ENCODE peak calls at places on chromosomes 2 and 18, in eight cellular contexts. One of them, this sample, is unnamed.

GRCh38 chr2:240999001-240999791 is 778 bp downstream of the SNED1 start:
- DNase-seq in neural crest cell: no peak
- DNase-seq in foreskin fibroblast: no peak
- DNase-seq in lung: peak
- DNase-seq in thyroid gland: peak
- DNase-seq in AG04449: no peak
- DNase-seq in psoas muscle: peak
- DNase-seq in GM12865: no peak
- DNase-seq in this sample: no peak

GRCh38 chr18:38362286-38362792 is 796.7 kb upstream of the CELF4 start:
- DNase-seq in neural crest cell: no peak
- DNase-seq in GM12865: no peak
- DNase-seq in psoas muscle: no peak
- DNase-seq in lung: no peak
- DNase-seq in thyroid gland: no peak
- DNase-seq in AG04449: no peak
- DNase-seq in foreskin fibroblast: no peak
- DNase-seq in this sample: no peak

GRCh38 chr18:24176727-24177416 is 38.0 kb downstream of the CABYR start:
- DNase-seq in neural crest cell: peak
- DNase-seq in foreskin fibroblast: peak
- DNase-seq in GM12865: peak
- DNase-seq in psoas muscle: peak
- DNase-seq in lung: peak
- DNase-seq in thyroid gland: peak
- DNase-seq in AG04449: no peak
- DNase-seq in this sample: peak

GRCh38 chr2:162490052-162490717 is 146.3 kb downstream of the GCA start:
- DNase-seq in lung: no peak
- DNase-seq in AG04449: no peak
- DNase-seq in thyroid gland: no peak
- DNase-seq in neural crest cell: no peak
- DNase-seq in foreskin fibroblast: no peak
- DNase-seq in GM12865: peak
- DNase-seq in psoas muscle: no peak
- DNase-seq in this sample: no peak

GRCh38 chr2:152826880-152827279 is 108.5 kb downstream of the ARL6IP6 start:
- DNase-seq in thyroid gland: no peak
- DNase-seq in neural crest cell: no peak
- DNase-seq in AG04449: no peak
- DNase-seq in foreskin fibroblast: no peak
- DNase-seq in GM12865: no peak
- DNase-seq in lung: no peak
- DNase-seq in psoas muscle: no peak
- DNase-seq in this sample: no peak

GRCh38 chr2:171389325-171389724 is 44.5 kb downstream of the METTL8 start:
- DNase-seq in neural crest cell: no peak
- DNase-seq in AG04449: no peak
- DNase-seq in GM12865: peak
- DNase-seq in psoas muscle: no peak
- DNase-seq in lung: no peak
- DNase-seq in thyroid gland: peak
- DNase-seq in foreskin fibroblast: no peak
- DNase-seq in this sample: no peak

GRCh38 chr2:195026261-195026660 is 630.8 kb upstream of the SLC39A10 start:
- DNase-seq in AG04449: no peak
- DNase-seq in foreskin fibroblast: peak
- DNase-seq in lung: no peak
- DNase-seq in GM12865: no peak
- DNase-seq in psoas muscle: no peak
- DNase-seq in neural crest cell: no peak
- DNase-seq in thyroid gland: no peak
- DNase-seq in this sample: peak

GRCh38 chr2:122031544-122032263 is 276.3 kb downstream of the TSN start:
- DNase-seq in foreskin fibroblast: no peak
- DNase-seq in psoas muscle: no peak
- DNase-seq in neural crest cell: no peak
- DNase-seq in GM12865: peak
- DNase-seq in lung: no peak
- DNase-seq in AG04449: no peak
- DNase-seq in thyroid gland: no peak
- DNase-seq in this sample: no peak

GRCh38 chr18:68627812-68628211 is 87.1 kb downstream of the TMX3 start:
- DNase-seq in lung: no peak
- DNase-seq in psoas muscle: no peak
- DNase-seq in neural crest cell: no peak
- DNase-seq in GM12865: no peak
- DNase-seq in AG04449: no peak
- DNase-seq in thyroid gland: no peak
- DNase-seq in foreskin fibroblast: no peak
- DNase-seq in this sample: no peak

GRCh38 chr2:85578243-85579180 is 1.1 kb downstream of the VAMP8 start:
- DNase-seq in lung: peak
- DNase-seq in GM12865: peak
- DNase-seq in AG04449: no peak
- DNase-seq in neural crest cell: no peak
- DNase-seq in psoas muscle: peak
- DNase-seq in foreskin fibroblast: no peak
- DNase-seq in thyroid gland: peak
- DNase-seq in this sample: no peak

GRCh38 chr2:101814752-101815151 is 117.2 kb downstream of the MAP4K4 start:
- DNase-seq in psoas muscle: no peak
- DNase-seq in lung: no peak
- DNase-seq in AG04449: no peak
- DNase-seq in thyroid gland: no peak
- DNase-seq in foreskin fibroblast: no peak
- DNase-seq in neural crest cell: no peak
- DNase-seq in GM12865: no peak
- DNase-seq in this sample: no peak

GRCh38 chr2:74146929-74147728 is 583 bp downstream of the BOLA3 start:
- DNase-seq in thyroid gland: no peak
- DNase-seq in AG04449: no peak
- DNase-seq in neural crest cell: no peak
- DNase-seq in lung: peak
- DNase-seq in foreskin fibroblast: peak
- DNase-seq in GM12865: peak
- DNase-seq in psoas muscle: no peak
- DNase-seq in this sample: peak

GRCh38 chr18:46264255-46264654 is 160.1 kb downstream of the HAUS1 start:
- DNase-seq in foreskin fibroblast: no peak
- DNase-seq in lung: no peak
- DNase-seq in AG04449: no peak
- DNase-seq in GM12865: peak
- DNase-seq in psoas muscle: no peak
- DNase-seq in neural crest cell: no peak
- DNase-seq in thyroid gland: no peak
- DNase-seq in this sample: no peak

GRCh38 chr18:50986360-50987087 is 18.7 kb downstream of the ELAC1 start:
- DNase-seq in lung: no peak
- DNase-seq in psoas muscle: no peak
- DNase-seq in foreskin fibroblast: peak
- DNase-seq in thyroid gland: no peak
- DNase-seq in AG04449: no peak
- DNase-seq in neural crest cell: no peak
- DNase-seq in GM12865: no peak
- DNase-seq in this sample: peak

GRCh38 chr2:62736899-62737559 is 31.5 kb downstream of the EHBP1 start:
- DNase-seq in AG04449: no peak
- DNase-seq in GM12865: peak
- DNase-seq in neural crest cell: no peak
- DNase-seq in thyroid gland: no peak
- DNase-seq in psoas muscle: no peak
- DNase-seq in lung: no peak
- DNase-seq in foreskin fibroblast: no peak
- DNase-seq in this sample: no peak

GRCh38 chr2:100975521-100975785 is 26.6 kb upstream of the RPL31 start:
- DNase-seq in thyroid gland: no peak
- DNase-seq in lung: no peak
- DNase-seq in GM12865: no peak
- DNase-seq in AG04449: no peak
- DNase-seq in neural crest cell: no peak
- DNase-seq in psoas muscle: no peak
- DNase-seq in foreskin fibroblast: no peak
- DNase-seq in this sample: no peak

GRCh38 chr2:1538663-1539062 is 125.4 kb downstream of the TPO start:
- DNase-seq in neural crest cell: no peak
- DNase-seq in foreskin fibroblast: peak
- DNase-seq in psoas muscle: no peak
- DNase-seq in AG04449: no peak
- DNase-seq in lung: no peak
- DNase-seq in GM12865: no peak
- DNase-seq in thyroid gland: peak
- DNase-seq in this sample: peak
- TF ChIP-seq CTCF in neural crest cell: peak
- TF ChIP-seq CTCF in foreskin fibroblast: peak
- TF ChIP-seq CTCF in psoas muscle: no peak
- TF ChIP-seq CTCF in AG04449: peak
- TF ChIP-seq CTCF in lung: no peak
- TF ChIP-seq CTCF in GM12865: no peak
- TF ChIP-seq CTCF in thyroid gland: no peak
- TF ChIP-seq CTCF in this sample: peak

GRCh38 chr2:66233981-66234380 is 200.9 kb upstream of the MEIS1 start:
- DNase-seq in AG04449: no peak
- DNase-seq in thyroid gland: no peak
- DNase-seq in lung: no peak
- DNase-seq in psoas muscle: no peak
- DNase-seq in neural crest cell: no peak
- DNase-seq in foreskin fibroblast: no peak
- DNase-seq in GM12865: no peak
- DNase-seq in this sample: no peak

DNA sequence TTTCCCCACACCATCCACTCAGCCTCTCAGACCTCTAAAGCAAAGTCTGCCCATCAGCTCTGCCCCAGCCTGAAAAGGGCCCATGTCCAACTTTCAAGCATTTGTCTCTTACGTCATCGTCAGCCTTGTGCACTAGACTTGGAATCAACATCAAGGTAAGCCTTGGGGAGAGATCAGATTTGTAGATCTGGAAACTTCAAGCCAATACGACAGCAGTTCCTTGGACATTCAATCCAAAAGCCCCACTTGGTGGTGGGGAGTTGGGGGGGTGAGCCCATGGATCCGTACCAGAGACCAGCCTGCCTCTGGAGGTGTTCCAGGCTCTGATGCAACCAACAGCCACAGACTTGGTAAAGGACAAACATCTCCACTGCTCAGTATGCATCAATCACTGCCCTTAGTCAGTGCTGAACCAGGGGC is 206.8 kb upstream of the MEIS1 start:
- DNase-seq in lung: no peak
- DNase-seq in GM12865: no peak
- DNase-seq in thyroid gland: peak
- DNase-seq in foreskin fibroblast: no peak
- DNase-seq in neural crest cell: no peak
- DNase-seq in AG04449: no peak
- DNase-seq in psoas muscle: peak
- DNase-seq in this sample: no peak
- TF ChIP-seq CTCF in lung: no peak
- TF ChIP-seq CTCF in GM12865: no peak
- TF ChIP-seq CTCF in thyroid gland: no peak
- TF ChIP-seq CTCF in foreskin fibroblast: no peak
- TF ChIP-seq CTCF in neural crest cell: no peak
- TF ChIP-seq CTCF in AG04449: no peak
- TF ChIP-seq CTCF in psoas muscle: no peak
- TF ChIP-seq CTCF in this sample: no peak

DNA sequence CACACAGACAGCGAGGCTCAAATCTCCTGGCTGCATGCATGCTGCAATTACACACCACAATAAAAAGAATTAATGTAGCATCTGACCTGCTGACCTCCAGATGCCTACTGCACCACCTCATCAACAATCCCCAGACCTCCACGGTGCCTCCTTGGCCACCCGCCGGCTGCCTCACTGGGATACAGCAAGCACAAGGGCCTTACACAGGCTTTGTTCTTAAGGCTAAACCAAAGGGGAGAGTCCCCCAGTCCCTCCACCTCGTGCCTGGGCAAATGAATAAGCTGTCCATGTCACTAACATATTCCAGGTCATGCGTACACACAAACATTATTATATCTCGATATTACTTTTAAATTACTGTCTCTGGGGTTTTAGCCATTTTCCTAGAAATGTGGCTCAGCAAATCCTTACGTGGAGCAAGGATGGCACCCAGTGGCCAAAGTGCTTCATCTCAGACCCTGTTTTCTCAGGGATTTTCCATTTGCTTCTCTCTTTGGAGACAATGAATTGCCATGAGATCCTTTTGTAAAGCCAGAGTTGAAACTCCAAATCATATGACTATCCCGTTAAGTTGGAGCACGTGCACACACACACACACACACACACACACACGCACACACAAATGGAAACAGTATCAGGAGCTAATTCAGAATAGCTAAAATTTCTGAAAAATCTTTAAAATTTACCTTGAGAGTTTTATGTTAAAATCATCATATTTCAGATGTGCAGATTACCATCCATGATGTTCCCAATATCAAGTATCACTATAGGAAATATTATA is 313.8 kb downstream of the PDE11A start:
- DNase-seq in GM12865: no peak
- DNase-seq in neural crest cell: peak
- DNase-seq in lung: no peak
- DNase-seq in AG04449: no peak
- DNase-seq in psoas muscle: peak
- DNase-seq in thyroid gland: no peak
- DNase-seq in foreskin fibroblast: peak
- DNase-seq in this sample: peak
- TF ChIP-seq CTCF in GM12865: no peak
- TF ChIP-seq CTCF in neural crest cell: peak
- TF ChIP-seq CTCF in lung: peak
- TF ChIP-seq CTCF in AG04449: peak
- TF ChIP-seq CTCF in psoas muscle: peak
- TF ChIP-seq CTCF in thyroid gland: no peak
- TF ChIP-seq CTCF in foreskin fibroblast: peak
- TF ChIP-seq CTCF in this sample: peak

GRCh38 chr2:172615862-172616261 is 60.0 kb downstream of the PDK1 start:
- DNase-seq in GM12865: no peak
- DNase-seq in AG04449: no peak
- DNase-seq in lung: no peak
- DNase-seq in neural crest cell: no peak
- DNase-seq in thyroid gland: no peak
- DNase-seq in psoas muscle: no peak
- DNase-seq in foreskin fibroblast: no peak
- DNase-seq in this sample: no peak

GRCh38 chr2:172617115-172617514 is 61.2 kb downstream of the PDK1 start:
- DNase-seq in GM12865: no peak
- DNase-seq in neural crest cell: no peak
- DNase-seq in lung: no peak
- DNase-seq in foreskin fibroblast: no peak
- DNase-seq in thyroid gland: no peak
- DNase-seq in AG04449: no peak
- DNase-seq in psoas muscle: no peak
- DNase-seq in this sample: no peak

GRCh38 chr2:172613035-172613434 is 57.1 kb downstream of the PDK1 start:
- DNase-seq in thyroid gland: no peak
- DNase-seq in GM12865: no peak
- DNase-seq in lung: no peak
- DNase-seq in psoas muscle: no peak
- DNase-seq in foreskin fibroblast: peak
- DNase-seq in neural crest cell: no peak
- DNase-seq in AG04449: no peak
- DNase-seq in this sample: no peak

GRCh38 chr2:172614932-172615331 is 59.0 kb downstream of the PDK1 start:
- DNase-seq in neural crest cell: no peak
- DNase-seq in foreskin fibroblast: no peak
- DNase-seq in GM12865: no peak
- DNase-seq in thyroid gland: no peak
- DNase-seq in AG04449: no peak
- DNase-seq in psoas muscle: no peak
- DNase-seq in lung: no peak
- DNase-seq in this sample: peak

GRCh38 chr2:172613610-172614231 is 57.8 kb downstream of the PDK1 start:
- DNase-seq in GM12865: no peak
- DNase-seq in lung: no peak
- DNase-seq in AG04449: no peak
- DNase-seq in neural crest cell: no peak
- DNase-seq in psoas muscle: no peak
- DNase-seq in foreskin fibroblast: no peak
- DNase-seq in thyroid gland: no peak
- DNase-seq in this sample: no peak
- TF ChIP-seq CTCF in GM12865: no peak
- TF ChIP-seq CTCF in lung: no peak
- TF ChIP-seq CTCF in AG04449: no peak
- TF ChIP-seq CTCF in neural crest cell: no peak
- TF ChIP-seq CTCF in psoas muscle: no peak
- TF ChIP-seq CTCF in foreskin fibroblast: peak
- TF ChIP-seq CTCF in thyroid gland: no peak
- TF ChIP-seq CTCF in this sample: peak

This sample was measured in brain microvascular endothelial cell.